ENCODE peak calls at places on chromosome 14, in eight cellular contexts. D is CD8-positive, alpha-beta T cell; W is breast epithelium; I is colonic mucosa; S is psoas muscle; U is RWPE2; J is endothelial cell of umbilical vein; F is GM23248. Z is an unnamed sample.
A peak's percentile ranks its signal among the peaks of the same experiment; 100 is the strongest.

GRCh38 chr14:24379907-24380746 is 12.1 kb downstream of the NFATC4 start:
- DNase-seq in D (no peak), S (no peak), I (no peak), U (no peak), J (no peak), W (no peak), F (no peak), Z (no peak)

GRCh38 chr14:66056268-66056907 is 429.8 kb upstream of the CCDC196 start:
- DNase-seq in S (no peak), W (no peak), J (no peak), U (no peak), F (no peak), D (no peak), I (no peak), Z (no peak)

GRCh38 chr14:50148799-50149198 is 32.4 kb upstream of the VCPKMT start:
- DNase-seq in S (no peak), F (no peak), D (no peak), J (no peak), I (no peak), W (no peak), U (no peak), Z (no peak)

GRCh38 chr14:61438036-61438435 is 116.7 kb downstream of the PRKCH start:
- DNase-seq in S (no peak), D (peak; percentile 56), W (no peak), I (no peak), F (no peak), J (no peak), U (no peak), Z (no peak)

GRCh38 chr14:100375273-100375962 is 52.3 kb downstream of the SLC25A47 start:
- DNase-seq in I (peak; percentile 74), F (peak; percentile 96), W (no peak), U (peak; percentile 90), J (peak; percentile 98), S (peak; percentile 83), D (peak; percentile 52), Z (peak; percentile 89)

GRCh38 chr14:64502476-64503183 is 1.0 kb downstream of the ZBTB25 start:
- DNase-seq in J (peak; percentile 52), W (no peak), D (peak; percentile 36), F (no peak), I (peak; percentile 56), S (no peak), U (no peak), Z (no peak)

GRCh38 chr14:95134304-95134933 is 22.9 kb downstream of the DICER1 start:
- DNase-seq in D (no peak), F (no peak), W (no peak), S (no peak), U (no peak), J (peak; percentile 9), I (no peak), Z (no peak)

GRCh38 chr14:50044040-50044651 is 72.2 kb downstream of the VCPKMT start:
- DNase-seq in U (no peak), J (no peak), S (no peak), D (no peak), F (no peak), I (no peak), W (no peak), Z (no peak)

GRCh38 chr14:99055816-99056215 is 216.2 kb downstream of the BCL11B start:
- DNase-seq in J (no peak), F (no peak), I (no peak), S (no peak), W (no peak), U (no peak), D (peak; percentile 69), Z (no peak)

GRCh38 chr14:65446159-65446558 is 33.6 kb downstream of the FUT8 start:
- DNase-seq in S (no peak), F (peak; percentile 78), J (peak; percentile 47), D (no peak), U (no peak), W (no peak), I (no peak), Z (no peak)

GRCh38 chr14:90443161-90444076 is 46.6 kb downstream of the CALM1 start:
- DNase-seq in U (no peak), S (no peak), J (no peak), W (no peak), I (no peak), D (no peak), F (no peak), Z (no peak)

GRCh38 chr14:92976268-92976667 is 53.3 kb downstream of the CHGA start:
- DNase-seq in F (no peak), J (no peak), S (no peak), D (no peak), W (no peak), U (no peak), I (no peak), Z (no peak)

GRCh38 chr14:50658203-50658602 is 9.9 kb downstream of the SAV1 start:
- DNase-seq in J (peak; percentile 86), F (peak; percentile 80), I (no peak), U (no peak), S (no peak), W (no peak), D (no peak), Z (no peak)

GRCh38 chr14:106390401-106390800 is 864.0 kb downstream of the TMEM121 start:
- DNase-seq in F (no peak), J (no peak), W (no peak), I (no peak), U (no peak), D (no peak), S (no peak), Z (no peak)
- H3K9me3 ChIP-seq in F (no peaks in the 10 kb centered on the region), J (peaks cover 7% of the 10 kb centered on the region), W (no peaks in the 10 kb centered on the region), I (no peaks in the 10 kb centered on the region), U (no peaks in the 10 kb centered on the region), D (no peaks in the 10 kb centered on the region), S (no peaks in the 10 kb centered on the region), Z (no peaks in the 10 kb centered on the region)

DNA sequence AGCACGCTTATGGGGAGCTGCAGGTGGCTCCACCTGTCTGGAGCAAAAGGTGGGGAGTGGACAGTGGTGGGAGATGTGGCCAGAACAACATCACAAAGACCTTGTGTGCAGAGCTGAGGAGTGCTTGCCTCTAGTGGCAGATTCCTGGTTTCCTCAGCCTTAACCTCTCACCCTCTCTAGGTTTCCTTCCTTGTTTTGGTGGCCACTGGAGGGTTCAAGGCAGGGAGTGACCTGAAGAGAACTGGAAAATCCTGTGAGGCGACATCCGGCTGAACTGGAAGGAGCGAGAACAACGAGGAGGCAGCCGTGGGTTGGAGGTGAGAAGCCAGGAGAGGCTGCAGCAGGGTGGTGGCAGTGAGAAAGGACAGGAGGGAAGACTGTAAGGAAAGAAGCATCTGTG is 6.3 kb upstream of the FLVCR2 start:
- DNase-seq in J (no peak), I (no peak), U (no peak), F (no peak), S (no peak), W (no peak), D (no peak), Z (no peak)
- H3K4me3 ChIP-seq in J (no peak overlapping the region), I (no peak overlapping the region), U (no peak overlapping the region), F (no peak overlapping the region), S (no peak overlapping the region), W (no peak overlapping the region), D (no peak overlapping the region), Z (no peak overlapping the region)

DNA sequence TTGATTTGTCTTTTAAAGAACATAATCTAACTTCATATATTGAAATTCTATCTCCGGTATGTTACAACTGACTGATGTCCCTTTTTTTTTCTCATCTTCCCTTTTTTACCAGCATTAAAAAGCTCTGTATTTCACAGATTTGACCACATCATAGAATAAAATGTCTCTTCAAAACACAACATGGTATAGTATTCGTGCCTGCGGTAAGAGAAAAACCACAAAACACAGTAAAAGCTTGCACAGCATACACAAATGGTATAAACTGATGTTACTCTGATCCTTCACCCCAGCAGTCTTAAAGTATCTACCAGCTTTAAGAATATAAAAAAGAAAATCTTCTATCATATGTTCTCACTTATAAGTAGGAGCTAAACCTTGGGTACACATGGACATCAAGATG is 83.4 kb downstream of the HECTD1 start:
- DNase-seq in J (no peak), W (no peak), I (no peak), U (no peak), F (no peak), D (peak; percentile 28), S (no peak), Z (no peak)
- H3K36me3 ChIP-seq in J (peaks cover 20% of the 10 kb centered on the region), W (peaks cover 9% of the 10 kb centered on the region), I (peaks cover 20% of the 10 kb centered on the region), U (peaks cover 91% of the 10 kb centered on the region), F (peaks cover 80% of the 10 kb centered on the region), D (peaks cover 39% of the 10 kb centered on the region), S (peaks cover 99% of the 10 kb centered on the region), Z (peaks cover 42% of the 10 kb centered on the region)

DNA sequence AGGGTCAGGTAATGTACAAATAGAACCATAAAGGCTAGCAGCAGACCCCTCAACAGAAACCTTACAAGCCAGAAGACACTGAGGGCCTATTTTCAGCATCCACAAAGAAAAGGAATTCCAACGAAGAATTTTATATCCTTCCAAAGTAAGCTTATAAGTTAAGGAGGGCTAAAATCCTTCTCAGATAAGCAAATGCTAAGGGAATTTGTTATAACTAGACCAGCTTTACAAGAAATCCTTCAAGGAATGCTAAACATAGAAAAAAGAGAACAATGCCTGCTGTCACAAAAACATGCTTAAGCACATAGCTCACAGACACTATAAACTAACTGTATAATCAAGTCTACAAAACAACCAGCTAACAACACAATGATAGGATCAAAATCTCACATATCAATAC is 130.7 kb upstream of the RPL10L start:
- DNase-seq in F (no peak), I (no peak), U (no peak), D (no peak), W (no peak), J (no peak), S (no peak), Z (no peak)
- H3K9me3 ChIP-seq in F (no peaks in the 10 kb centered on the region), I (no peaks in the 10 kb centered on the region), U (peaks cover 7% of the 10 kb centered on the region), D (peaks cover 5% of the 10 kb centered on the region), W (peaks cover 31% of the 10 kb centered on the region), J (peaks cover 5% of the 10 kb centered on the region), S (peaks cover 9% of the 10 kb centered on the region), Z (no peaks in the 10 kb centered on the region)

GRCh38 chr14:76810525-76810924 is 2.2 kb downstream of the ANGEL1 start:
- DNase-seq in J (no peak), U (no peak), W (no peak), F (no peak), I (no peak), S (no peak), D (no peak), Z (no peak)
- H3K4me3 ChIP-seq in J (no peak overlapping the region), U (no peak overlapping the region), W (no peak overlapping the region), F (peak overlapping the region; percentile 69), I (no peak overlapping the region), S (peak overlapping the region; percentile 97), D (peak overlapping the region; percentile 38), Z (no peak overlapping the region)

DNA sequence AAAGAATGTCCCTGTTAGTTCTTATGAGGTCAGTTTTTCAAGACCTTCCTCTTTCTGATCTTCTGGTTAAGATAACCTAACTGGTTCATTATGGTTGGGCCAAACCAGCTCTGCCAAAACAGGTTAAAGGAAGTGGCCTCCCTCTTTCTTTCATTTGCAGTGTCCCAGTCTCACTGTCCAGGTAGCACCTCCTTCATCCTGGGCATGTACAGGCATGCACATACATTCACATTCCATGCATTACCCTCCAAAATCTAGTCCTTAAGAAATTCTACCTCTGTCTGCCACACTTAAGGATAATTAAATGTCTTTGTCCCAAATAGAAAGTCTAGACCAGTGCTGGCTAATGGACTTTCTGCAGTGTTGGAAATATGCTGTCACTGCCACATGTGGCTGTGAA is 169.2 kb downstream of the PCNX1 start:
- DNase-seq in F (no peak), I (no peak), U (no peak), S (no peak), W (no peak), J (no peak), D (no peak), Z (no peak)
- H3K36me3 ChIP-seq in F (peaks cover 77% of the 10 kb centered on the region), I (peaks cover 10% of the 10 kb centered on the region), U (peaks cover 76% of the 10 kb centered on the region), S (peaks cover 76% of the 10 kb centered on the region), W (no peaks in the 10 kb centered on the region), J (peaks cover 9% of the 10 kb centered on the region), D (peaks cover 59% of the 10 kb centered on the region), Z (peaks cover 45% of the 10 kb centered on the region)

GRCh38 chr14:19743256-19743655 is at the start of gene OR4Q3:
- DNase-seq in U (no peak), F (no peak), D (no peak), S (no peak), W (no peak), I (no peak), J (no peak), Z (no peak)
- H3K9me3 ChIP-seq in U (no peaks in the 10 kb centered on the region), F (no peaks in the 10 kb centered on the region), D (no peaks in the 10 kb centered on the region), S (no peaks in the 10 kb centered on the region), W (peaks cover 10% of the 10 kb centered on the region), I (peaks cover under 1% of the 10 kb centered on the region), J (no peaks in the 10 kb centered on the region), Z (no peaks in the 10 kb centered on the region)

Z was measured in MG63.